ENCODE peak calls at places on chromosomes 5 and 9, in eight cellular contexts. S, V, U, B, H, X, A and C are unnamed samples. For H3K4me1, the result is how much of the 10 kb centered on the place peaks cover.

GRCh38 chr5:35908814-35909213 is 29.6 kb downstream of the CAPSL start:
- DNase-seq in V (no peak), H (no peak), S (no peak), A (no peak), U (no peak), X (no peak), B (no peak), C (no peak)

GRCh38 chr5:158152151-158152550 is 293.2 kb upstream of the CLINT1 start:
- DNase-seq in U (no peak), X (no peak), B (no peak), A (no peak), H (no peak), V (no peak), S (no peak), C (no peak)

GRCh38 chr9:33923998-33924701 is 107.2 kb downstream of the UBE2R2 start:
- DNase-seq in V (no peak), S (peak), A (no peak), X (no peak), H (peak), U (peak), B (no peak), C (no peak)

GRCh38 chr9:78357165-78357873 is 60.4 kb downstream of the PSAT1 start:
- DNase-seq in B (no peak), S (no peak), U (no peak), V (no peak), X (no peak), A (no peak), H (no peak), C (no peak)

GRCh38 chr5:109900911-109901627 is 211.3 kb downstream of the MAN2A1 start:
- DNase-seq in H (no peak), X (no peak), U (no peak), V (no peak), S (no peak), B (no peak), A (no peak), C (no peak)

GRCh38 chr9:101999441-101999840 is 261.0 kb upstream of the GRIN3A start:
- DNase-seq in U (no peak), A (no peak), B (no peak), S (no peak), X (no peak), V (no peak), H (no peak), C (no peak)

GRCh38 chr5:10485142-10485795 is 43.6 kb downstream of the ROPN1L start:
- DNase-seq in H (no peak), A (peak), U (no peak), B (no peak), S (peak), X (no peak), V (peak), C (peak)

GRCh38 chr5:107636555-107636954 is 34.2 kb downstream of the EFNA5 start:
- DNase-seq in B (no peak), A (no peak), S (no peak), V (no peak), X (no peak), U (no peak), H (no peak), C (no peak)

GRCh38 chr5:173662896-173663809 is 46.7 kb upstream of the BOD1 start:
- DNase-seq in V (no peak), U (no peak), H (no peak), S (no peak), X (no peak), A (no peak), B (no peak), C (no peak)

GRCh38 chr5:139668064-139668880 is 20.1 kb downstream of the CXXC5 start:
- DNase-seq in B (no peak), H (no peak), S (peak), U (no peak), V (peak), A (peak), X (no peak), C (peak)

GRCh38 chr5:59354274-59354673 is 539.3 kb downstream of the PDE4D start:
- DNase-seq in V (no peak), U (no peak), A (no peak), S (no peak), B (no peak), H (no peak), X (no peak), C (no peak)
- H3K4me1 ChIP-seq in V (under half), U (under half), A (under half), S (under half), B (under half), H (under half), X (under half), C (half or more)

GRCh38 chr5:150458819-150459557 is 9.4 kb upstream of the RPS14 start:
- DNase-seq in V (peak), H (peak), B (peak), A (peak), U (peak), X (peak), S (peak), C (peak)
- H3K4me3 ChIP-seq in V (peak), H (peak), B (no peak), A (no peak), U (no peak), X (no peak), S (peak), C (peak)

DNA sequence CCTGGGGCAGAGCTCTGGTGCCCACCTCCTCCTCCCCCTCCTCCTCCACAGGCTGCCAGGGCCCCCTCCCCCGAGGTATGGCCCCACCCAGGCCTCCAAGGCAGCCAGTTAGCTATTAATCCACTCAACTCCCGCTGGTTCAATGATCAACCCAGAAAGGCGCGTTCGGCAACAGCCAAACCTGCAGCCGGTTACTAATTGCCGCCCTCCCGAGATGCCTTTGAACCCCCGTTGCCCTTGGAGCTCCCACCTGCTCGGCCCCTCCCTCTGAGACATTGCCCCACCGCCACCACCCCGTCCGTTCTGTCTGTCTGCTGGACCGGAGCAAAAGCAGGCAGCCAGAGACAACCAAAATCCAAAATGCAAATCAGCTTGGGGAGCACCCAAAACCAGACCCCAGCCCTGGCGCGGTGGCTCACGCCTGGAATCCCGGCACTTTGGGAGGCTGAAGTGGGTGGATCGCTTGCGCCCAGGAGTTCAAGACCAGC is 25.8 kb downstream of the NOTCH1 start:
- DNase-seq in S (no peak), V (no peak), U (no peak), X (peak), H (peak), A (no peak), B (no peak), C (no peak)
- H3K4me1 ChIP-seq in S (under half), V (under half), U (under half), X (half or more), H (under half), A (under half), B (under half), C (under half)

DNA sequence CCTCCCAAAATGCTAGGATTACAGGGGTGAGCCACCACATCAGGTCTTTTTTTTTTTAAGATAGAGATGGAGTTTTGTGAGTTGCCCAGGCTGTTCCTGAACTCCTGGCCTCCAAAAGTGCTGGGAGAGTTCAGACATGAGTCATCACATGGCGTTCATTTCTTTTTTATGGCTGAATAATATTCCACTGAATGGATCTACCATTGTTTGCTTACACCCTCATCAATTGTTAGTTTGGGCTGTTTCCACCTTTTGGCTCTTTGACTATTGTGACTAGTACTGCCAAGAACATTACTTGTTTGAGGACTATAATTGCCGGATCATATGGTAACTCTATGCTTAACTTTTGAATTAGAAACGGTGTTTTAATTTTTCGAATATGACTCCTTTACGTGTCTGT is 787 bp upstream of the N4BP3 start:
- DNase-seq in V (no peak), H (no peak), U (no peak), A (no peak), S (no peak), B (no peak), X (no peak), C (no peak)
- H3K4me3 ChIP-seq in V (no peak), H (no peak), U (no peak), A (peak), S (no peak), B (no peak), X (no peak), C (no peak)